ENCODE peak calls at places on chromosomes 2 and 18, in seven cellular contexts. I is HAP-1; K is epithelial cell of esophagus; L is fibroblast of villous mesenchyme; W is upper lobe of right lung; T is right atrium auricular region; H is CD8-positive, alpha-beta T cell. Y is an unnamed sample.

GRCh38 chr2:29618024-29618423 is 303.4 kb downstream of the ALK start:
- DNase-seq in T (no peak), H (no peak), W (no peak), L (no peak), I (no peak), K (no peak), Y (no peak)

GRCh38 chr2:36539631-36540030 is 58.3 kb downstream of the FEZ2 start:
- DNase-seq in W (no peak), H (no peak), K (peak; percentile 52), T (no peak), L (no peak), I (no peak), Y (no peak)

GRCh38 chr18:74082476-74083070 is 65.1 kb downstream of the FBXO15 start:
- DNase-seq in H (peak; percentile 36), L (peak; percentile 42), I (peak; percentile 17), W (peak; percentile 77), T (no peak), K (peak; percentile 66), Y (peak; percentile 72)

GRCh38 chr2:163713534-163714311 is 22.1 kb downstream of the FIGN start:
- DNase-seq in I (no peak), L (no peak), H (no peak), W (no peak), T (no peak), K (no peak), Y (no peak)

GRCh38 chr18:37322497-37323035 is 243.0 kb downstream of the CELF4 start:
- DNase-seq in K (peak; percentile 38), H (no peak), L (peak; percentile 31), I (peak; percentile 75), T (no peak), W (no peak), Y (no peak)

GRCh38 chr18:74485860-74486849 is 10.0 kb upstream of the CNDP2 start:
- DNase-seq in H (no peak), K (no peak), T (peak; percentile 13), I (no peak), W (no peak), L (peak; percentile 34), Y (no peak)

GRCh38 chr18:3226048-3226447 is 6.3 kb upstream of the MYOM1 start:
- DNase-seq in L (no peak), I (no peak), H (no peak), K (no peak), W (no peak), T (no peak), Y (no peak)

GRCh38 chr2:144078091-144078490 is 441.8 kb downstream of the ZEB2 start:
- DNase-seq in L (peak; percentile 19), I (no peak), H (no peak), K (no peak), W (no peak), T (no peak), Y (no peak)

GRCh38 chr2:205852457-205852856 is 170.2 kb downstream of the NRP2 start:
- DNase-seq in L (no peak), W (no peak), T (no peak), I (no peak), H (no peak), K (no peak), Y (no peak)

GRCh38 chr2:177741866-177742265 is 330.7 kb downstream of the PDE11A start:
- DNase-seq in L (no peak), H (no peak), W (no peak), K (no peak), I (no peak), T (no peak), Y (no peak)

GRCh38 chr2:64989126-64989981 is at the start of gene SLC1A4:
- DNase-seq in T (peak; percentile 90), L (peak; percentile 90), H (peak; percentile 68), W (peak; percentile 94), K (peak; percentile 92), I (peak; percentile 86), Y (peak; percentile 77)

GRCh38 chr18:77062518-77063003 is 70.0 kb downstream of the MBP start:
- DNase-seq in K (no peak), L (peak; percentile 70), T (peak; percentile 36), W (no peak), H (peak; percentile 52), I (no peak), Y (peak; percentile 99)

GRCh38 chr18:13235981-13236380 is 17.4 kb downstream of the LDLRAD4 start:
- DNase-seq in H (no peak), W (peak; percentile 51), I (no peak), K (no peak), T (peak; percentile 83), L (no peak), Y (no peak)

GRCh38 chr2:68190991-68191731 is 33.5 kb downstream of the PNO1 start:
- DNase-seq in W (no peak), H (no peak), L (peak; percentile 83), T (no peak), K (peak; percentile 91), I (no peak), Y (no peak)

GRCh38 chr18:48441405-48441881 is 32.3 kb upstream of the ZBTB7C start:
- DNase-seq in H (no peak), W (no peak), K (no peak), T (peak; percentile 71), L (no peak), I (no peak), Y (no peak)

GRCh38 chr2:31406593-31407385 is 7.8 kb downstream of the XDH start:
- DNase-seq in T (no peak), K (no peak), L (no peak), H (no peak), W (no peak), I (no peak), Y (no peak)

GRCh38 chr2:88845772-88846661 is 154.5 kb downstream of the RPIA start:
- DNase-seq in H (no peak), L (no peak), W (no peak), I (no peak), T (no peak), K (no peak), Y (no peak)

GRCh38 chr2:241473399-241473798 is 35.0 kb downstream of the STK25 start:
- DNase-seq in H (no peak), W (no peak), K (no peak), L (no peak), T (no peak), I (no peak), Y (no peak)

GRCh38 chr2:44351676-44352075 is 9.6 kb downstream of the PREPL start:
- DNase-seq in I (no peak), K (no peak), W (no peak), L (peak; percentile 70), T (no peak), H (no peak), Y (no peak)

GRCh38 chr2:8677646-8678592 is 3.9 kb upstream of the ID2 start:
- DNase-seq in W (peak; percentile 75), L (peak; percentile 58), K (peak; percentile 14), I (peak; percentile 66), H (no peak), T (peak; percentile 74), Y (no peak)

GRCh38 chr2:89818873-89819272 is 1127.4 kb downstream of the RPIA start:
- DNase-seq in T (no peak), H (no peak), L (no peak), K (no peak), W (no peak), I (no peak), Y (no peak)

GRCh38 chr18:77164762-77165485 is 32.3 kb upstream of the MBP start:
- DNase-seq in H (no peak), I (no peak), W (no peak), L (no peak), T (no peak), K (no peak), Y (no peak)

GRCh38 chr18:25109484-25109883 is 242.5 kb downstream of the ZNF521 start:
- DNase-seq in I (no peak), W (no peak), K (no peak), L (peak; percentile 23), H (no peak), T (no peak), Y (no peak)

DNA sequence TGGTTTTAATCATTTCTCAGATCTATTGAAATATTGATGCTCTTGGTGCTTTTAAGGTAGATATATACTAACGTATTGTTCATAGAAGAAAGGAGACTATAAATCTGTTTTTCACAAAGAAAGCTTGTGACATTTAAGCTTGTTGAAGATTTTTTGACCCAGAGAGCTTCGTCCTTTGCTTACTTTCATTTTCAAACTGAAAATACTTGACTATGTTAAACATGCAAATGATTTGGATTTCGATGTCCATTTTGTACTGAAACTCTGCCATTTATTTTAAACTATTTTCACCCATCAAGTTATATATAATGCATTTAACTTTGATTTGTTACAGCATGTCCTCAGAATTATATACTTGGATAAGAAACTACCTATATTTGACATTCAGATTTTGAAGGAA is 85.2 kb downstream of the SLC4A10 start:
- DNase-seq in H (no peak), W (no peak), T (no peak), I (no peak), L (no peak), K (no peak), Y (no peak)
- H3K4me3 ChIP-seq in H (no peak overlapping the region), W (peak overlapping the region; percentile 11), T (no peak overlapping the region), I (no peak overlapping the region), L (peak overlapping the region; percentile 36), K (no peak overlapping the region), Y (no peak overlapping the region)

DNA sequence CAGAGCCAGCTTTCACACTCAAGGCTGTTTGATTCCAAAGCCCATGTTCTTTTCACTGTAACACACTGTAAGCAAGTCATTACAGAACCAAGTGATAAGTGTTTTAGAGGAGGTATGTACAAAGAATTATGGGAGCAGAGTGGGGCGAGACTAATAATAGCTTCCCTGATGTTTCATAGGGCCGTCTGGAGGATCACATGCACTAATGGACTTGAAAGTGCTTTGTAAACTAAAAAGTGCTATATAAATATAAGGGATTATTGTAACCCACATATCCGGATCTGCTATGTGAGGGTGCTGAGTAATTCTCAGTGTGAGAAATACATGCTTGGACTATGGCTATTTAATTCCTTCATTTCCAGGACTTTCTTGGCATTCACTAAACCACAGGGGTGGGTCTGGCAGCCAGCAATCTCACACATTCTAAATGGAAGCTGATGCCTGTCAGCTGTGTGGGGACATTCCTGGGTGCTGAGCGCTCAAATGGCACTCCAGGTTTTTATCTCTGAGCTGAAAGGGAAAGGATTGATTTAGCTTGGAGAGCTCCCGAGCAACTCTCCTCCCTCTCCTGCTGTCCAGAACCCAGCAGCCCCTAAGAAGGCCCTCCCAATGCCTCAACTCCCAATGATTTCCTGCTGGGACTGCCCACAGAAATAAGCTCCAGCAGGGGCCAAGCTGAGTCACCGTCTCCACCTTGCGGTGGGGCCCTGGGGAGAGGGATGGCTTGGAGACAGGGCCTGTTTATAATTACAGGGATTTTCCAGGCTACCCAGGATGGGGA is 222.8 kb downstream of the SOX11 start:
- DNase-seq in W (no peak), K (no peak), H (no peak), I (no peak), T (no peak), L (no peak), Y (no peak)
- H3K4me3 ChIP-seq in W (no peak overlapping the region), K (no peak overlapping the region), H (no peak overlapping the region), I (no peak overlapping the region), T (no peak overlapping the region), L (no peak overlapping the region), Y (no peak overlapping the region)

DNA sequence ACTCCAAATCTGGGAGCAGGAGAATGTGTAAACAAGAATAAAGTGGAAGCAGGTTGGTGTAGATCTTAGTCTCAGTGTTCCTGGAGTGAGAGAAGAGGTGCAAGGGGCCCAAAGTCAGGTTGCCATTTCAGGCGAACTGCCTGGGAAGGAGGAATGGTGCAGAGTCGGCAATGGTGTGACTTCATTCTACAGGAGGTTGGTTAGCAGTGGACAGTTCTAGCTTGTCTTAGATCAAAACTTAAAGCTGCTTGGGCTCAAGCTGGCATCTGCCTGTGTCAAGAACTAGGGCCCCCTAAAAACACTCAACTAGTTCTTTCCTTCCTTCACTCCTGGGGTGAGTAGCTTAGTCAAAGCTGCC is 3.5 kb downstream of the STK16 start:
- DNase-seq in L (no peak), K (no peak), W (no peak), H (no peak), I (no peak), T (no peak), Y (no peak)
- H3K4me3 ChIP-seq in L (no peak overlapping the region), K (peak overlapping the region; percentile 22), W (peak overlapping the region; percentile 36), H (peak overlapping the region; percentile 45), I (no peak overlapping the region), T (no peak overlapping the region), Y (no peak overlapping the region)

GRCh38 chr2:61671561-61672315 is 133.6 kb upstream of the XPO1 start:
- DNase-seq in H (no peak), W (no peak), L (peak; percentile 84), T (no peak), K (peak; percentile 85), I (peak; percentile 15), Y (no peak)
- H3K4me3 ChIP-seq in H (no peak overlapping the region), W (peak overlapping the region; percentile 30), L (no peak overlapping the region), T (peak overlapping the region; percentile 25), K (no peak overlapping the region), I (peak overlapping the region; percentile 1), Y (no peak overlapping the region)

Y was measured in Jurkat, Clone E6-1.